ENCODE peak calls at places on chromosomes 5 and 9, in five cellular contexts. E is bronchial epithelial cell, C is upper lobe of left lung, F is ovary, V is GM12865. U is an unnamed sample.

GRCh38 chr9:13221741-13222140 is 57.8 kb downstream of the MPDZ start:
- DNase-seq in E (no peak), C (no peak), V (no peak), F (no peak), U (no peak)

GRCh38 chr5:133962801-133963476 is 5.5 kb downstream of the C5orf15 start:
- DNase-seq in V (no peak), F (no peak), C (no peak), E (no peak), U (peak)

GRCh38 chr5:163467682-163468081 is 7.2 kb downstream of the HMMR start:
- DNase-seq in E (no peak), V (no peak), F (no peak), C (no peak), U (no peak)

GRCh38 chr5:140632366-140633080 is 452 bp downstream of the CD14 start:
- DNase-seq in V (peak), F (peak), C (peak), E (peak), U (peak)

GRCh38 chr5:126736141-126736540 is 40.8 kb upstream of the LMNB1 start:
- DNase-seq in C (no peak), E (peak), V (no peak), F (no peak), U (no peak)

GRCh38 chr9:69195681-69196080 is 21.6 kb downstream of the TJP2 start:
- DNase-seq in V (no peak), C (no peak), F (no peak), E (no peak), U (no peak)

GRCh38 chr5:171975262-171975876 is 31.1 kb downstream of the FBXW11 start:
- DNase-seq in V (no peak), E (no peak), C (no peak), F (no peak), U (peak)

GRCh38 chr5:153122416-153122815 is 368.1 kb upstream of the GRIA1 start:
- DNase-seq in F (no peak), E (no peak), V (no peak), C (no peak), U (no peak)

GRCh38 chr9:95822583-95823431 is 52.7 kb upstream of the ERCC6L2 start:
- DNase-seq in F (no peak), C (no peak), E (peak), V (peak), U (peak)

GRCh38 chr5:132419517-132420468 is 50.3 kb downstream of the SLC22A5 start:
- DNase-seq in E (peak), V (peak), C (peak), F (peak), U (peak)

GRCh38 chr9:71819115-71819739 is 50.9 kb upstream of the CEMIP2 start:
- DNase-seq in F (peak), E (peak), C (no peak), V (peak), U (peak)

GRCh38 chr5:74934949-74935751 is 69.0 kb upstream of the FAM169A start:
- DNase-seq in E (peak), C (no peak), F (no peak), V (peak), U (peak)

GRCh38 chr5:153222956-153223355 is 267.5 kb upstream of the GRIA1 start:
- DNase-seq in E (peak), F (no peak), V (no peak), C (no peak), U (peak)

GRCh38 chr5:9361835-9362234 is 184.0 kb downstream of the SEMA5A start:
- DNase-seq in F (peak), E (peak), V (peak), C (no peak), U (peak)

GRCh38 chr9:98603821-98604383 is 104.8 kb downstream of the GABBR2 start:
- DNase-seq in C (no peak), E (no peak), F (no peak), V (no peak), U (no peak)

GRCh38 chr5:10853144-10853543 is 92.1 kb upstream of the DAP start:
- DNase-seq in F (no peak), E (no peak), C (no peak), V (no peak), U (no peak)

GRCh38 chr5:168705321-168705720 is 126.2 kb upstream of the PANK3 start:
- DNase-seq in C (no peak), F (no peak), E (no peak), V (no peak), U (no peak)

GRCh38 chr5:134132372-134133212 is 18.1 kb downstream of the TCF7 start:
- DNase-seq in C (no peak), F (peak), E (no peak), V (peak), U (no peak)

GRCh38 chr5:96662725-96663513 is 743 bp downstream of the CAST start:
- DNase-seq in C (peak), E (peak), F (peak), V (peak), U (peak)

GRCh38 chr9:122946486-122947003 is 5.7 kb downstream of the RABGAP1 start:
- DNase-seq in F (no peak), V (no peak), E (no peak), C (no peak), U (no peak)
- H3K4me3 ChIP-seq in F (no peak), V (no peak), E (no peak), C (no peak), U (no peak)

GRCh38 chr5:144487761-144488160 is 317.1 kb downstream of the KCTD16 start:
- DNase-seq in E (no peak), C (no peak), V (no peak), F (no peak), U (no peak)

GRCh38 chr5:144485540-144485939 is 314.9 kb downstream of the KCTD16 start:
- DNase-seq in C (no peak), V (no peak), F (no peak), E (no peak), U (no peak)

GRCh38 chr5:144484124-144484897 is 313.6 kb downstream of the KCTD16 start:
- DNase-seq in V (no peak), F (no peak), E (peak), C (no peak), U (peak)

GRCh38 chr5:144487207-144487606 is 316.5 kb downstream of the KCTD16 start:
- DNase-seq in F (no peak), V (no peak), C (no peak), E (no peak), U (no peak)
- TF ChIP-seq CTCF in F (no peak), V (peak), C (no peak), E (peak), U (peak)

GRCh38 chr5:6489786-6490185 is 41.1 kb downstream of the UBE2QL1 start:
- DNase-seq in C (no peak), F (no peak), E (no peak), V (no peak), U (no peak)
- H3K4me3 ChIP-seq in C (no peak), F (no peak), E (no peak), V (no peak), U (no peak)

GRCh38 chr9:107239474-107239873 is 43.6 kb upstream of the RAD23B start:
- DNase-seq in F (no peak), E (peak), C (no peak), V (peak), U (peak)
- TF ChIP-seq CTCF in F (no peak), E (peak), C (peak), V (peak), U (peak)

GRCh38 chr5:131392461-131393095 is 128.7 kb downstream of the CDC42SE2 start:
- DNase-seq in E (no peak), F (no peak), C (no peak), V (no peak), U (no peak)
- H3K4me3 ChIP-seq in E (no peak), F (no peak), C (no peak), V (no peak), U (no peak)

DNA sequence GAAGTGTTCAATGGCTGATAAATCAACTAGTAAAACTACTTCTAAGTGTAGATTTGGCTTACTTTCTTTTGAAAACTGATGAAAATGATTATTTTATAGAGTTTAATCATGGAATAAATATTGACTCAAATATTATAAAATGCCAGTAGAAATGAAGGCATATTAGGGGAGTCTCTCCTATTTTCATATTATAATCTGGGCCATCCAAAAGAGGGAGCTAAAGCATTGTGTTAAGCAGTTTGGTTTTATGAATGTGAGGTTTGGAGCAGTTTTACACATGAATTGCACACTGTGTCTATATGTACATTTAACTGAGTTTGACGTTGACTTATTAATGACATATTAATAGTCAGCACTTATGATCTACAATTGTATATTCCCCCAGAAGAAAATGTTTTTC is 17.4 kb downstream of the CDH9 start:
- DNase-seq in C (no peak), E (peak), V (no peak), F (no peak), U (peak)
- TF ChIP-seq CTCF in C (no peak), E (peak), V (no peak), F (no peak), U (peak)

GRCh38 chr5:76693141-76693540 is 22.8 kb upstream of the F2R start:
- DNase-seq in V (no peak), E (no peak), C (no peak), F (no peak), U (no peak)

GRCh38 chr5:76691470-76692273 is 24.3 kb upstream of the F2R start:
- DNase-seq in F (no peak), C (no peak), V (peak), E (peak), U (peak)

GRCh38 chr5:76690704-76691469 is 25.0 kb upstream of the F2R start:
- DNase-seq in E (peak), F (no peak), C (no peak), V (no peak), U (peak)

GRCh38 chr5:76692651-76693050 is 23.3 kb upstream of the F2R start:
- DNase-seq in C (no peak), F (no peak), V (no peak), E (no peak), U (no peak)

GRCh38 chr5:76692274-76692540 is 23.7 kb upstream of the F2R start:
- DNase-seq in F (no peak), V (no peak), E (no peak), C (no peak), U (no peak)
- H3K4me3 ChIP-seq in F (no peak), V (no peak), E (no peak), C (no peak), U (no peak)

DNA sequence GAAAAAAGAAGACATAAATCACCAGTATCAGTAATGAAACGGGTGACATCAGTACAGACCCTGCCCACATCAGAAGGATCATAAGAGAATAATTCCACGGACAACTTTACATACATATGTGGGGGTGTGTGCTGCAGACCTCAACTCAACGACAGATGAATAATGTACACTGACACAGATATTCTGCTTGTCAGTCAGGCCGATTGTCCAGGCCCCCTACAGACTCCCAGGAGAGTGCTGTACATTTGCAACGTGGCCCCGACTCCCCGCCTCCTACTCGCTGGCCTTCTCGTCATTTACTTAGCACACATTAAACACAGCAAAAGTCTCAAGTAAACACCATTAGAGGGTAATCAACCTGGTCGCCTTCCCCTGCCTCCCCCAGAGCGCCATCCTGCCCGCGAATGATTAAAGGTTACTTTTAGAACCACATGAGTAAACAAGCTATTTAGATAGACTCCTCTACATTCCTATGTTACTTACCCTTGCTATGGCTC is 3.5 kb upstream of the TMED9 start:
- DNase-seq in E (no peak), V (no peak), F (no peak), C (no peak), U (no peak)
- TF ChIP-seq CTCF in E (no peak), V (no peak), F (no peak), C (no peak), U (no peak)

DNA sequence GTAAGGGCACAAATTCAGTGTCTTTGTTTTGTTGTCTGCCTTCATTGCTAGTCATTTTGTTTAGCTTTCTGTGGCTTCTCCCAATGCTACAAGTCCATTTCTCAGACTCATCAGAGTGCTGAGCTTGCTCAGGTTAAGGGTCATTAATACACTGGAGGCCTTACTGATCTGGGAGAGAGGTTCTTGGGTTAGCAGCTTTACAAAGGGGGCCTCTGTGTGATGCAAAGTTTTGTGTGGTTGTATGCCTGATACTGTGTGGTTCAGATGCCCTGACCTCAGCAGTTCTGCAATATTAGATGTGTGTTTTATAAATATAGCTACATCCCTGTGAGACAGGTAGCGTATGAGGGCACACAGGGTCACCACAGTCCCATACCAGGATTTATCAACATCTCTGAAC is 34.8 kb upstream of the SMARCA2 start:
- DNase-seq in V (no peak), F (no peak), E (no peak), C (no peak), U (no peak)
- H3K4me3 ChIP-seq in V (no peak), F (no peak), E (no peak), C (no peak), U (no peak)

U was measured in choroid plexus epithelial cell.